ENCODE peak calls at places on chromosomes 12 and 14, in six cellular contexts. E is NCI-H1694 treated with DMSO at 0.1 percent for 48 hours, O is NCI-H510A treated with DMSO at 0.1 percent for 48 hours, B is T47D, H is A172, I is GM04504. L is an unnamed sample.
A peak's percentile ranks its signal among the peaks of the same experiment; 100 is the strongest.

GRCh38 chr14:104665663-104666522 is 23.5 kb upstream of the INF2 start:
- DNase-seq in E (no peak), O (peak; percentile 25), B (peak; percentile 72), H (peak; percentile 53), I (no peak), L (no peak)

GRCh38 chr14:59308706-59309105 is 120.2 kb downstream of the DAAM1 start:
- DNase-seq in E (no peak), O (no peak), B (no peak), H (no peak), I (no peak), L (no peak)

GRCh38 chr14:99660006-99660566 is 15.2 kb downstream of the HHIPL1 start:
- DNase-seq in E (no peak), O (no peak), B (no peak), H (no peak), I (no peak), L (no peak)

GRCh38 chr12:19739195-19739776 is 300.0 kb downstream of the AEBP2 start:
- DNase-seq in E (peak; percentile 65), O (peak; percentile 77), B (peak; percentile 53), H (peak; percentile 63), I (peak; percentile 42), L (peak; percentile 64)

GRCh38 chr12:86261142-86261541 is 5.0 kb upstream of the MGAT4C start:
- DNase-seq in E (no peak), O (no peak), B (no peak), H (no peak), I (no peak), L (no peak)

GRCh38 chr12:100851637-100852036 is 57.1 kb downstream of the ANO4 start:
- DNase-seq in E (no peak), O (no peak), B (no peak), H (no peak), I (no peak), L (no peak)

GRCh38 chr12:100401660-100402059 is 44.8 kb downstream of the SLC17A8 start:
- DNase-seq in E (no peak), O (no peak), B (no peak), H (peak; percentile 60), I (no peak), L (no peak)

GRCh38 chr12:104699489-104700194 is 242.9 kb downstream of the CHST11 start:
- DNase-seq in E (no peak), O (no peak), B (no peak), H (no peak), I (no peak), L (no peak)

GRCh38 chr12:2613674-2614073 is 181.1 kb upstream of the FKBP4 start:
- DNase-seq in E (no peak), O (no peak), B (no peak), H (peak; percentile 88), I (peak; percentile 96), L (no peak)

GRCh38 chr12:119624971-119625370 is 31.4 kb downstream of the TMEM233 start:
- DNase-seq in E (no peak), O (no peak), B (no peak), H (peak; percentile 31), I (no peak), L (no peak)

GRCh38 chr14:37708481-37708880 is 113.1 kb downstream of the TTC6 start:
- DNase-seq in E (no peak), O (no peak), B (no peak), H (no peak), I (no peak), L (no peak)

GRCh38 chr14:72754949-72755348 is 139.0 kb downstream of the DPF3 start:
- DNase-seq in E (no peak), O (no peak), B (no peak), H (no peak), I (no peak), L (no peak)

GRCh38 chr14:105488781-105489606 is 2.1 kb upstream of the TEDC1 start:
- DNase-seq in E (no peak), O (no peak), B (no peak), H (no peak), I (no peak), L (no peak)

GRCh38 chr12:90925562-90925961 is 29.4 kb downstream of the CCER1 start:
- DNase-seq in E (no peak), O (no peak), B (no peak), H (no peak), I (no peak), L (no peak)

L was measured in MM.1S.